ENCODE peak calls at places on chromosomes 4 and X, in five cellular contexts. One of them, this sample, is unnamed.

GRCh38 chr4:2893772-2894171 is 50.1 kb downstream of the ADD1 start:
- DNase-seq in neuronal stem cell: no peak
- DNase-seq in mesendoderm: no peak
- DNase-seq in mesenchymal stem cell: no peak
- DNase-seq in H1: no peak
- DNase-seq in this sample: no peak

GRCh38 chr4:105472871-105473339 is 957 bp downstream of the PPA2 start:
- DNase-seq in neuronal stem cell: no peak
- DNase-seq in H1: no peak
- DNase-seq in mesendoderm: no peak
- DNase-seq in mesenchymal stem cell: no peak
- DNase-seq in this sample: no peak

GRCh38 chr4:76449362-76449767 is 14.3 kb downstream of the SHROOM3 start:
- DNase-seq in neuronal stem cell: no peak
- DNase-seq in mesenchymal stem cell: no peak
- DNase-seq in H1: no peak
- DNase-seq in mesendoderm: no peak
- DNase-seq in this sample: no peak

GRCh38 chr4:3671571-3672464 is 94.4 kb upstream of the ADRA2C start:
- DNase-seq in mesenchymal stem cell: peak
- DNase-seq in neuronal stem cell: no peak
- DNase-seq in mesendoderm: no peak
- DNase-seq in H1: no peak
- DNase-seq in this sample: peak

GRCh38 chr4:70564033-70564432 is 28.0 kb upstream of the AMBN start:
- DNase-seq in mesendoderm: peak
- DNase-seq in H1: no peak
- DNase-seq in mesenchymal stem cell: no peak
- DNase-seq in neuronal stem cell: no peak
- DNase-seq in this sample: no peak

GRCh38 chr4:1325176-1325480 is 21.9 kb upstream of the UVSSA start:
- DNase-seq in H1: no peak
- DNase-seq in neuronal stem cell: no peak
- DNase-seq in mesendoderm: no peak
- DNase-seq in mesenchymal stem cell: no peak
- DNase-seq in this sample: no peak

GRCh38 chr4:80125252-80126177 is 52.5 kb upstream of the ANTXR2 start:
- DNase-seq in neuronal stem cell: no peak
- DNase-seq in mesendoderm: peak
- DNase-seq in mesenchymal stem cell: peak
- DNase-seq in H1: no peak
- DNase-seq in this sample: peak

GRCh38 chrX:47854474-47854873 is 17.8 kb downstream of the ZNF81 start:
- DNase-seq in H1: peak
- DNase-seq in mesendoderm: peak
- DNase-seq in neuronal stem cell: no peak
- DNase-seq in mesenchymal stem cell: peak
- DNase-seq in this sample: peak

GRCh38 chr4:99404595-99405287 is 30.4 kb downstream of the ADH7 start:
- DNase-seq in mesenchymal stem cell: peak
- DNase-seq in mesendoderm: peak
- DNase-seq in H1: no peak
- DNase-seq in neuronal stem cell: no peak
- DNase-seq in this sample: peak

GRCh38 chr4:40305329-40306193 is 29.6 kb upstream of the CHRNA9 start:
- DNase-seq in neuronal stem cell: no peak
- DNase-seq in H1: no peak
- DNase-seq in mesenchymal stem cell: no peak
- DNase-seq in mesendoderm: no peak
- DNase-seq in this sample: no peak

GRCh38 chrX:151226941-151227340 is 50.6 kb downstream of the GPR50 start:
- DNase-seq in H1: no peak
- DNase-seq in neuronal stem cell: no peak
- DNase-seq in mesenchymal stem cell: no peak
- DNase-seq in mesendoderm: no peak
- DNase-seq in this sample: no peak

GRCh38 chr4:159027535-159027934 is 75.3 kb upstream of the RAPGEF2 start:
- DNase-seq in H1: no peak
- DNase-seq in mesendoderm: no peak
- DNase-seq in mesenchymal stem cell: no peak
- DNase-seq in neuronal stem cell: no peak
- DNase-seq in this sample: peak

GRCh38 chr4:16264798-16265197 is 38.5 kb upstream of the TAPT1 start:
- DNase-seq in mesenchymal stem cell: peak
- DNase-seq in mesendoderm: peak
- DNase-seq in H1: no peak
- DNase-seq in neuronal stem cell: no peak
- DNase-seq in this sample: peak

GRCh38 chrX:15903186-15903681 is 48.6 kb upstream of the AP1S2 start:
- DNase-seq in mesenchymal stem cell: no peak
- DNase-seq in H1: no peak
- DNase-seq in neuronal stem cell: no peak
- DNase-seq in mesendoderm: no peak
- DNase-seq in this sample: no peak

GRCh38 chr4:48781968-48782367 is 1.9 kb upstream of the FRYL start:
- DNase-seq in mesendoderm: no peak
- DNase-seq in neuronal stem cell: no peak
- DNase-seq in mesenchymal stem cell: no peak
- DNase-seq in H1: no peak
- DNase-seq in this sample: no peak

GRCh38 chr4:48780867-48781219 is 764 bp upstream of the FRYL start:
- DNase-seq in mesenchymal stem cell: no peak
- DNase-seq in neuronal stem cell: no peak
- DNase-seq in mesendoderm: no peak
- DNase-seq in H1: no peak
- DNase-seq in this sample: peak

GRCh38 chr4:48778431-48779094 is 1.5 kb downstream of the FRYL start:
- DNase-seq in neuronal stem cell: no peak
- DNase-seq in mesenchymal stem cell: peak
- DNase-seq in mesendoderm: no peak
- DNase-seq in H1: no peak
- DNase-seq in this sample: peak

GRCh38 chr4:48779095-48779997 is 733 bp downstream of the FRYL start:
- DNase-seq in neuronal stem cell: peak
- DNase-seq in mesendoderm: peak
- DNase-seq in H1: peak
- DNase-seq in mesenchymal stem cell: peak
- DNase-seq in this sample: peak

GRCh38 chr4:48779998-48780866 is at the start of gene FRYL:
- DNase-seq in neuronal stem cell: peak
- DNase-seq in mesenchymal stem cell: peak
- DNase-seq in mesendoderm: peak
- DNase-seq in H1: peak
- DNase-seq in this sample: peak
- H3K23ac ChIP-seq in neuronal stem cell: peak
- H3K23ac ChIP-seq in mesenchymal stem cell: peak
- H3K23ac ChIP-seq in mesendoderm: peak
- H3K23ac ChIP-seq in H1: no peak
- H3K23ac ChIP-seq in this sample: peak

GRCh38 chr4:173801361-173801760 is 271.3 kb upstream of the HAND2 start:
- DNase-seq in mesendoderm: no peak
- DNase-seq in mesenchymal stem cell: no peak
- DNase-seq in neuronal stem cell: no peak
- DNase-seq in H1: no peak
- DNase-seq in this sample: no peak
- H3K23ac ChIP-seq in mesendoderm: no peak
- H3K23ac ChIP-seq in mesenchymal stem cell: no peak
- H3K23ac ChIP-seq in neuronal stem cell: no peak
- H3K23ac ChIP-seq in H1: no peak
- H3K23ac ChIP-seq in this sample: no peak

GRCh38 chr4:126697748-126698147 is 935.0 kb upstream of the INTU start:
- DNase-seq in H1: no peak
- DNase-seq in neuronal stem cell: no peak
- DNase-seq in mesenchymal stem cell: no peak
- DNase-seq in mesendoderm: no peak
- DNase-seq in this sample: peak

GRCh38 chr4:126687655-126688358 is 945.0 kb upstream of the INTU start:
- DNase-seq in mesenchymal stem cell: no peak
- DNase-seq in neuronal stem cell: no peak
- DNase-seq in H1: no peak
- DNase-seq in mesendoderm: no peak
- DNase-seq in this sample: peak

GRCh38 chr4:126691797-126692196 is 941.0 kb upstream of the INTU start:
- DNase-seq in mesendoderm: no peak
- DNase-seq in neuronal stem cell: no peak
- DNase-seq in mesenchymal stem cell: no peak
- DNase-seq in H1: no peak
- DNase-seq in this sample: no peak
- H3K23ac ChIP-seq in mesendoderm: no peak
- H3K23ac ChIP-seq in neuronal stem cell: no peak
- H3K23ac ChIP-seq in mesenchymal stem cell: no peak
- H3K23ac ChIP-seq in H1: no peak
- H3K23ac ChIP-seq in this sample: no peak

GRCh38 chr4:107645604-107646003 is 74.4 kb downstream of the PAPSS1 start:
- DNase-seq in mesenchymal stem cell: no peak
- DNase-seq in mesendoderm: no peak
- DNase-seq in neuronal stem cell: no peak
- DNase-seq in H1: no peak
- DNase-seq in this sample: no peak

GRCh38 chr4:107643021-107643420 is 77.0 kb downstream of the PAPSS1 start:
- DNase-seq in mesenchymal stem cell: no peak
- DNase-seq in neuronal stem cell: no peak
- DNase-seq in H1: no peak
- DNase-seq in mesendoderm: no peak
- DNase-seq in this sample: no peak

GRCh38 chr4:107647591-107647990 is 72.4 kb downstream of the PAPSS1 start:
- DNase-seq in H1: no peak
- DNase-seq in mesendoderm: no peak
- DNase-seq in mesenchymal stem cell: no peak
- DNase-seq in neuronal stem cell: no peak
- DNase-seq in this sample: peak

DNA sequence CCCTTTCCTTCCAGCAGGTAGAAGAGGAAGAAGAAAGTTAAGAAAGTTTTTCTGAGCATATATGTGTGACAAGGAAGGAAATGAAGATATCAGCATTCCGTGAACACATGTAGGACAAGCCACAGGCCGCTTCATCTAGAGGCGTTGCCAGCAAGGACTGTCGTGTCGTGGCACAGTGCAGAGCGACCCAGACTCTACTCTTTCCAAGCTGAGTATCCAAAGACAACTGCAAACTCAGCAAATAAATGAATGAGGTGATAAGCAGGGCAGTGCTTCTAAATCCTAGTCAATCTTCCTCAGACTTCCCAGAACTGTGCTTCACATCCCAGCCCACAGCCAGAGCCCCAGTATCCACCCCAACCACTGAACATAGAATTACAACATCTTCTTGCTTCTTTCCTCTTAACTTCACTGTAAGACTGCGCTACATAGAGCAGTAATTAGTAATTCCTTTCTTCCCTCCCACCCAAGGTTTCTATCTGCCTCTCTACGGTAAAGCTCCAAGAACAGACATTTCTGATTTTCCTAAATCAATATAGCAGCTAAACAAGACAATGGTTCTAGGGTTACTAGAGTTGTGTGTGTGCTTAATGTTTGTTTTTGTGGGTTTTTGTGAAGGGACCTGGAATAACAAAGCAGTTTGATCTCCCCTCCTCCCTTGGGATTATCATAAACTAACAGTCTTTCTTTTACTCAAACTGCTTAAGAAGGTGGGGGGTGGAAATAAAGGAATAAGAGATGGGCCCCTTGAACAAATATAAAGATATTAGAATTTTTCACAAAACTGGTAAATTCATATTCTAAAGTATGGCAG is 71.6 kb downstream of the PAPSS1 start:
- DNase-seq in mesenchymal stem cell: no peak
- DNase-seq in mesendoderm: no peak
- DNase-seq in H1: no peak
- DNase-seq in neuronal stem cell: no peak
- DNase-seq in this sample: no peak
- H3K23ac ChIP-seq in mesenchymal stem cell: no peak
- H3K23ac ChIP-seq in mesendoderm: no peak
- H3K23ac ChIP-seq in H1: no peak
- H3K23ac ChIP-seq in neuronal stem cell: no peak
- H3K23ac ChIP-seq in this sample: no peak

GRCh38 chr4:13441506-13441905 is 42.6 kb downstream of the RAB28 start:
- DNase-seq in mesendoderm: no peak
- DNase-seq in H1: no peak
- DNase-seq in mesenchymal stem cell: no peak
- DNase-seq in neuronal stem cell: no peak
- DNase-seq in this sample: no peak

GRCh38 chr4:13445841-13446790 is 38.0 kb downstream of the RAB28 start:
- DNase-seq in mesenchymal stem cell: no peak
- DNase-seq in H1: peak
- DNase-seq in neuronal stem cell: peak
- DNase-seq in mesendoderm: peak
- DNase-seq in this sample: no peak
- H3K23ac ChIP-seq in mesenchymal stem cell: no peak
- H3K23ac ChIP-seq in H1: no peak
- H3K23ac ChIP-seq in neuronal stem cell: no peak
- H3K23ac ChIP-seq in mesendoderm: peak
- H3K23ac ChIP-seq in this sample: no peak

GRCh38 chr4:84502333-84502954 is 3.4 kb upstream of the NKX6-1 start:
- DNase-seq in mesenchymal stem cell: no peak
- DNase-seq in neuronal stem cell: no peak
- DNase-seq in H1: no peak
- DNase-seq in mesendoderm: no peak
- DNase-seq in this sample: no peak

GRCh38 chr4:84502955-84503373 is 3.9 kb upstream of the NKX6-1 start:
- DNase-seq in mesendoderm: no peak
- DNase-seq in neuronal stem cell: no peak
- DNase-seq in H1: no peak
- DNase-seq in mesenchymal stem cell: no peak
- DNase-seq in this sample: no peak

GRCh38 chr4:84501197-84501492 is 2.1 kb upstream of the NKX6-1 start:
- DNase-seq in mesendoderm: no peak
- DNase-seq in H1: no peak
- DNase-seq in mesenchymal stem cell: no peak
- DNase-seq in neuronal stem cell: no peak
- DNase-seq in this sample: no peak

GRCh38 chr4:84500386-84501196 is 1.5 kb upstream of the NKX6-1 start:
- DNase-seq in mesenchymal stem cell: no peak
- DNase-seq in H1: no peak
- DNase-seq in mesendoderm: no peak
- DNase-seq in neuronal stem cell: no peak
- DNase-seq in this sample: no peak

DNA sequence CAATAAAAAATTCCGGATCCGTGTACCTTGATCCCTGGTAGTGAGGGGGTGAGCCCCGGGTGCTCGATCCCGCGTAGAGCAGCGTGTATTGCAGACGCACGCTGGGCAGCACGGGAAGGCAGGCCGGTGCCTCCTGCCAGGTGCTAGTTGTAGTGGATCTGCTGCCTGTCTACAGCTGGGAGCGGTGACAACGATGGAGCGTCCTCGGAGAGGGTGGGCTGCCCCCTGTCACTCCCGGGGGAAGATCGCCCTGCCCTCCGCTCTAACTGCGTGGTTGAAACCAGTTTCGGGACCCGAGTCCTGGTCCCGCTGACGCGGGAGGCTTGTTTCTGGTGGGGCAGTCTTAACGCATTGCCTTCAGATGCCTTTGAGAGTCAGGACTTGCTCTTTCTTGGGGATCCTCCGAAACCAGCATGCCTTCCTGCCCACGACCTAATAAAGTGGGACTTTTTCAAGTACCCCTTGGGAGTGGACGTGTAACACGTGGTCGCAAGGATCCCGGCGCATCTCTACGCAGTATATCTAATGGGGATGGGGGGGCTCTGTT is 2.7 kb upstream of the NKX6-1 start:
- DNase-seq in mesenchymal stem cell: no peak
- DNase-seq in mesendoderm: no peak
- DNase-seq in neuronal stem cell: no peak
- DNase-seq in H1: peak
- DNase-seq in this sample: no peak
- H3K23ac ChIP-seq in mesenchymal stem cell: no peak
- H3K23ac ChIP-seq in mesendoderm: no peak
- H3K23ac ChIP-seq in neuronal stem cell: peak
- H3K23ac ChIP-seq in H1: no peak
- H3K23ac ChIP-seq in this sample: no peak